ENCODE peak calls at places on chromosome 16, in four cellular contexts. D, H, A and E are unnamed samples.
A peak's percentile ranks its signal among the peaks of the same experiment; 100 is the strongest.

GRCh38 chr16:4915226-4915761 is 21.7 kb downstream of the PPL start:
- DNase-seq in A (peak; percentile 60), H (no peak), D (no peak), E (no peak)

GRCh38 chr16:28189237-28189636 is 22.5 kb downstream of the XPO6 start:
- DNase-seq in H (no peak), A (no peak), D (no peak), E (no peak)

GRCh38 chr16:56305956-56306565 is 114.8 kb downstream of the GNAO1 start:
- DNase-seq in A (no peak), H (no peak), D (no peak), E (no peak)

GRCh38 chr16:57651344-57652333 is 16.5 kb upstream of the ADGRG3 start:
- DNase-seq in H (no peak), A (no peak), D (no peak), E (no peak)

GRCh38 chr16:23835390-23836077 is at the start of gene PRKCB:
- DNase-seq in A (peak; percentile 89), H (peak; percentile 94), D (peak; percentile 81), E (peak; percentile 86)

GRCh38 chr16:70729292-70729691 is 43.4 kb upstream of the MTSS2 start:
- DNase-seq in A (no peak), H (no peak), D (no peak), E (no peak)

GRCh38 chr16:54657058-54657708 is 273.5 kb upstream of the IRX5 start:
- DNase-seq in A (no peak), H (no peak), D (no peak), E (no peak)

GRCh38 chr16:86834451-86835035 is 256.2 kb downstream of the FOXL1 start:
- DNase-seq in A (peak; percentile 53), H (peak; percentile 34), D (no peak), E (no peak)

GRCh38 chr16:76800196-76800595 is 390.8 kb upstream of the MON1B start:
- DNase-seq in H (no peak), D (no peak), A (no peak), E (no peak)

GRCh38 chr16:11032922-11033291 is 88.5 kb downstream of the CLEC16A start:
- DNase-seq in H (no peak), D (peak; percentile 67), A (peak; percentile 91), E (no peak)

GRCh38 chr16:3578121-3578520 is 918 bp upstream of the NLRC3 start:
- DNase-seq in A (no peak), D (peak; percentile 20), H (no peak), E (no peak)

GRCh38 chr16:54287758-54288591 is 1.4 kb upstream of the IRX3 start:
- DNase-seq in A (no peak), H (peak; percentile 34), D (peak; percentile 61), E (no peak)

GRCh38 chr16:70687172-70687531 is 1.3 kb upstream of the MTSS2 start:
- DNase-seq in H (no peak), D (peak; percentile 72), A (no peak), E (no peak)

GRCh38 chr16:77599793-77600415 is 122.4 kb upstream of the NUDT7 start:
- DNase-seq in H (peak; percentile 16), A (no peak), D (no peak), E (no peak)

GRCh38 chr16:52528393-52529080 is 18.4 kb downstream of the TOX3 start:
- DNase-seq in D (no peak), H (no peak), A (no peak), E (no peak)

GRCh38 chr16:24993722-24994686 is 21.2 kb downstream of the ARHGAP17 start:
- DNase-seq in D (no peak), A (no peak), H (no peak), E (no peak)

GRCh38 chr16:70770968-70771552 is 29.9 kb downstream of the VAC14 start:
- DNase-seq in D (peak; percentile 83), H (peak; percentile 87), A (no peak), E (peak; percentile 80)

GRCh38 chr16:81558444-81559175 is 114.0 kb downstream of the CMIP start:
- DNase-seq in A (no peak), D (no peak), H (no peak), E (no peak)

GRCh38 chr16:23929237-23929636 is 93.5 kb downstream of the PRKCB start:
- DNase-seq in A (no peak), H (no peak), D (no peak), E (no peak)

GRCh38 chr16:78915916-78916315 is 684.6 kb downstream of the MAF start:
- DNase-seq in A (no peak), H (no peak), D (no peak), E (no peak)

GRCh38 chr16:78210305-78210704 is 110.9 kb downstream of the WWOX start:
- DNase-seq in A (no peak), D (no peak), H (no peak), E (no peak)

GRCh38 chr16:4373909-4374742 is 2.5 kb downstream of the VASN start:
- DNase-seq in A (peak; percentile 95), H (peak; percentile 70), D (peak; percentile 85), E (no peak)

GRCh38 chr16:69311533-69312388 is 611 bp downstream of the VPS4A start:
- DNase-seq in H (no peak), A (peak; percentile 72), D (peak; percentile 72), E (no peak)

GRCh38 chr16:74698220-74698619 is 2.4 kb downstream of the MLKL start:
- DNase-seq in A (no peak), D (no peak), H (no peak), E (no peak)

GRCh38 chr16:84027607-84028006 is 15.0 kb downstream of the SLC38A8 start:
- DNase-seq in A (no peak), D (no peak), H (no peak), E (no peak)

GRCh38 chr16:11201498-11202259 is 54.3 kb downstream of the SOCS1 start:
- DNase-seq in D (no peak), H (peak; percentile 47), A (no peak), E (no peak)

GRCh38 chr16:85610059-85610445 is 3.1 kb upstream of the GSE1 start:
- DNase-seq in H (no peak), A (no peak), D (no peak), E (no peak)

GRCh38 chr16:84143784-84144199 is 1.2 kb downstream of the HSDL1 start:
- DNase-seq in A (no peak), H (peak; percentile 44), D (no peak), E (no peak)

GRCh38 chr16:30382398-30383015 is at the start of gene SEPTIN1:
- DNase-seq in H (no peak), A (no peak), D (no peak), E (no peak)

GRCh38 chr16:48862087-48862532 is 252.1 kb upstream of the N4BP1 start:
- DNase-seq in D (no peak), H (peak; percentile 23), A (no peak), E (no peak)

GRCh38 chr16:22214893-22215292 is 8.8 kb downstream of the EEF2K start:
- DNase-seq in A (no peak), D (no peak), H (no peak), E (no peak)

GRCh38 chr16:75065149-75065807 is 51.3 kb downstream of the LDHD start:
- DNase-seq in A (no peak), D (no peak), H (no peak), E (no peak)

GRCh38 chr16:20678242-20678641 is 19.2 kb downstream of the ACSM1 start:
- DNase-seq in A (no peak), H (no peak), D (no peak), E (no peak)

GRCh38 chr16:81600275-81600674 is 155.7 kb downstream of the CMIP start:
- DNase-seq in D (no peak), A (no peak), H (no peak), E (no peak)

GRCh38 chr16:14186007-14186953 is 115.2 kb downstream of the MRTFB start:
- DNase-seq in D (peak; percentile 53), H (peak; percentile 64), A (no peak), E (no peak)
- TF ChIP-seq CTCF in D (peak; percentile 45), H (peak; percentile 49), A (peak; percentile 47), E (peak; percentile 72)

DNA sequence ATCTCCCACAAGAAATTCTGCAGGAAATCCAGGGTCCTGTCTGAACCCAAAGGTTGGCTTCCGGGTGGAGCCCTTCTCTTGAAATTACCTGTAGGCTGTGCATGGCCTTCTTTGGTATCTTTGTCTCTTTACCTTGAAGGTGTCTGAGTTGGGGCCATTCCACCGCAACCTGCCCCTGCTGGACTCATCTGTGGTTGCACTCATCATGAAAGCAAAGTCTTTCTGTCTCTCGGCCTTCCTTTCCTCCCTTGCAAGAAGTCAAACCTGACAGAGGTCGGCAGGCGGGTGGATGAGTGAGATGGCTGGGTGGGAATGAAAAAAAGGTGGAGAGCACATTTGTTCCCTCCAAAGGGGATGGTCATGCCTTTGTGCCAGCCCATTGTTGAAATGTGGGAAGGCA is 25.1 kb downstream of the SALL1 start:
- DNase-seq in H (no peak), A (no peak), D (no peak), E (no peak)
- TF ChIP-seq CTCF in H (peak; percentile 16), A (no peak), D (no peak), E (peak; percentile 47)

GRCh38 chr16:67404740-67405226 is 11.5 kb upstream of the TPPP3 start:
- DNase-seq in A (no peak), H (no peak), D (no peak), E (no peak)
- TF ChIP-seq CTCF in A (no peak), H (no peak), D (no peak), E (no peak)

GRCh38 chr16:234468-235305 is at the start of gene FAM234A:
- DNase-seq in A (peak; percentile 97), H (peak; percentile 97), D (peak; percentile 97), E (peak; percentile 94)
- TF ChIP-seq CTCF in A (peak; percentile 33), H (no peak), D (peak; percentile 36), E (peak; percentile 60)

DNA sequence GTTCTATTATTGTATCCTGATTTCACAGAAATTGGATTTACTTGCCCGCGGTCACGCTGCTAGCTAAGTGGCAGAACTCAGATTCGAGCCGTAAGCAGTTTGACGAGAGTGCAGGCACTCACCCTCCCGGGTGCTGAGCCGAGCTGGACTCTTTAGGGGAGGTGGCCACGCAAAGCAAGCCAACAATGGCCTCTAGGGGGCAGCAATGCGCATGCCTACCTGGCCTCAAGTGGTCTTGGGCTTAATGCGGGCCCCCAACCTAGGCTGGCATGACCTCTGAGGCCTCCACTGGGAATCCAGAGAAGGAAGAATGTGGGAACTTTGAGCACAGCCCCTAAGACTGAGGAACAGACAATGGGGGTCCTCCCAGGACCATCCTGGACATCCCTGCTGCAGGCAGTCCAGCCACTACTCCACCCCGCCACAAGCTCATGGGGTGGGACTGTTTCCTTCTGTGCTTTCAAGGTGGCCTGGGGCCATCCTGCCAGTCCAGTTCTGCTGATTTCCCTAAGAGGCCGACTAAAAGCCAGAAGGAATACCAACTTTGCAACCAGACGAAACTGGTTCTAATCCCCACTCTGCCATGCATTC is 276.5 kb downstream of the XYLT1 start:
- DNase-seq in A (peak; percentile 78), D (peak; percentile 71), H (peak; percentile 76), E (no peak)
- TF ChIP-seq CTCF in A (peak; percentile 65), D (peak; percentile 57), H (peak; percentile 79), E (peak; percentile 82)

DNA sequence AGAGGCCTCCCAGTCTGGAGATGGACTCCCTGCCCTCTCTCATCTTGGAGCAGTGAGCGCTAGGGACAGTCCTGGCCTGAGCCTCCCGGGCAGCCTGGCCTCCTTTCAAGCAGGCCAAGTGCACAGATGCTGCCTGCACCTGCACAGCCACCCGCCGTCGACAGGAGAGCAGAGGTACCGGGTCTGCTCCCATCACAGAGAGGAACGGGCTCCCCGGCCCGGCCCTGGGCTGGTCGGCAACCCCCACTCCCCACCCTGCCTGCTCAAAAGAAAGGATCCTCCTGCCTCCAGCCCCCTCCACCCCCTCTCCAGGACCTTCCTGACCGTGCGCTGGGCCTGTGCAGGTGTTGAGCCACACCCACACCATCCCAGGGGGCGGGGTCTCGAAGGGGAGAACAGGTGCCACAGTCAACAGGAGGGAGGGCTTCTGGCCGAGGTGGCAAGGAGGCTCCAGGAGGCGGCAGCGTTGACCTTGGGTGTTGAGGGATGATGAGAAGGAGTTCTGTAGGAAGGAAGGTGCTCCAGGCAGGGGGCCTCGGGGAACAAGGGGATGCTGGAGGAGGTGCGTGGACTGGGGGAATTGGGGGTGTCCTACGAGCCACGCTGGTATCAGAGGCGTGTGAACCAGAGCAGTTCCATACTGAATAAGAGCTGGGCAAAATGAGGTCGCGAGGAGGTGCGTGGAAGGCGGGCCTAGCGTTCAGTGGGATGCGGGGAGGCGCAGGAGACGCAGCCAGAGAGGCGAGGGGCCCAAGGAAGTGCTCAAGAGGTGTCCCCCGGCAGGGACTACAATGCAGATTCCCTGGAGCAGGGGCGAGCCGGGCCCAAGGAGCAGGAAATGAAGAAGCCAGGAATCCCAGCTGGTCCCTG is 967 bp upstream of the CDH15 start:
- DNase-seq in D (peak; percentile 63), A (no peak), H (no peak), E (no peak)
- TF ChIP-seq CTCF in D (no peak), A (no peak), H (no peak), E (no peak)